ENCODE peak calls at places on chromosomes 16 and 17, in four cellular contexts. C is K562, Z is HCT116, W is HepG2. V is an unnamed sample.

GRCh38 chr17:38730526-38731379 is 612 bp downstream of the CISD3 start:
- DNase-seq in Z (no peak), W (peak), C (no peak), V (no peak)

GRCh38 chr16:16158741-16159374 is 64.4 kb downstream of the ABCC6 start:
- DNase-seq in C (no peak), W (no peak), Z (no peak), V (no peak)

GRCh38 chr17:14057591-14057990 is 11.7 kb upstream of the COX10 start:
- DNase-seq in Z (no peak), W (no peak), C (no peak), V (no peak)

GRCh38 chr17:10114931-10115535 is 83.4 kb downstream of the GAS7 start:
- DNase-seq in Z (no peak), W (no peak), C (no peak), V (no peak)

GRCh38 chr17:2800367-2800766 is 4.1 kb downstream of the RAP1GAP2 start:
- DNase-seq in C (no peak), Z (no peak), W (no peak), V (no peak)

GRCh38 chr16:4415538-4416199 is 727 bp downstream of the CORO7 start:
- DNase-seq in C (peak), W (peak), Z (no peak), V (peak)

GRCh38 chr16:48862087-48862532 is 252.1 kb upstream of the N4BP1 start:
- DNase-seq in W (no peak), Z (peak), C (no peak), V (peak)

GRCh38 chr17:80265205-80266068 is 4.8 kb downstream of the RNF213 start:
- DNase-seq in C (no peak), W (no peak), Z (no peak), V (no peak)

GRCh38 chr17:65230040-65230439 is 92.9 kb downstream of the RGS9 start:
- DNase-seq in W (no peak), C (peak), Z (no peak), V (no peak)

GRCh38 chr16:69039333-69039941 is 66.0 kb upstream of the HAS3 start:
- DNase-seq in C (no peak), Z (no peak), W (peak), V (no peak)

GRCh38 chr16:23959069-23959800 is 123.5 kb downstream of the PRKCB start:
- DNase-seq in C (peak), W (no peak), Z (no peak), V (no peak)

GRCh38 chr17:59388070-59388556 is 56.7 kb downstream of the YPEL2 start:
- DNase-seq in Z (no peak), W (no peak), C (peak), V (no peak)

GRCh38 chr17:32319548-32319905 is 22.4 kb downstream of the C17orf75 start:
- DNase-seq in W (peak), Z (peak), C (peak), V (peak)

GRCh38 chr17:7408341-7408740 is 696 bp downstream of the NLGN2 start:
- DNase-seq in C (no peak), Z (no peak), W (no peak), V (no peak)

GRCh38 chr17:78089557-78090281 is 38.8 kb downstream of the TMC6 start:
- DNase-seq in C (no peak), Z (no peak), W (no peak), V (no peak)

GRCh38 chr16:59854846-59855439 is 1120.8 kb upstream of the GOT2 start:
- DNase-seq in C (no peak), Z (no peak), W (no peak), V (no peak)

GRCh38 chr17:72237223-72237622 is 116.4 kb downstream of the SOX9 start:
- DNase-seq in W (no peak), Z (no peak), C (no peak), V (no peak)

GRCh38 chr17:78258323-78259229 is 27.1 kb downstream of the TMEM235 start:
- DNase-seq in C (peak), W (peak), Z (no peak), V (no peak)

GRCh38 chr17:64502021-64502420 is 4.1 kb downstream of the DDX5 start:
- DNase-seq in Z (no peak), C (no peak), W (no peak), V (no peak)

GRCh38 chr17:57927048-57927723 is 28.0 kb downstream of the CUEDC1 start:
- DNase-seq in W (no peak), Z (no peak), C (no peak), V (no peak)

GRCh38 chr16:79261461-79261860 is 339.1 kb downstream of the MAF start:
- DNase-seq in C (peak), W (peak), Z (no peak), V (peak)

GRCh38 chr17:49730078-49730786 is 22.5 kb upstream of the SLC35B1 start:
- DNase-seq in W (no peak), C (no peak), Z (no peak), V (no peak)

GRCh38 chr17:48551601-48552452 is 6.9 kb upstream of the HOXB2 start:
- DNase-seq in C (no peak), Z (no peak), W (no peak), V (no peak)

GRCh38 chr17:57595426-57595825 is 149.7 kb downstream of the CCDC182 start:
- DNase-seq in W (no peak), Z (no peak), C (no peak), V (no peak)

GRCh38 chr16:26648851-26649250 is 417.9 kb upstream of the C16orf82 start:
- DNase-seq in C (no peak), Z (no peak), W (no peak), V (no peak)

GRCh38 chr17:3959295-3959899 is 4.8 kb downstream of the ATP2A3 start:
- DNase-seq in W (peak), C (peak), Z (no peak), V (no peak)

GRCh38 chr16:58366247-58367031 is 25.8 kb upstream of the GINS3 start:
- DNase-seq in Z (no peak), W (peak), C (no peak), V (no peak)

GRCh38 chr17:8754890-8755289 is 3.5 kb downstream of the SPDYE4 start:
- DNase-seq in Z (no peak), W (no peak), C (no peak), V (no peak)
- TF ChIP-seq FOSL1 in Z (no peak), W (no peak), C (no peak), V (no peak)

GRCh38 chr16:85173981-85174751 is 61.9 kb upstream of the CIBAR2 start:
- DNase-seq in C (no peak), W (peak), Z (peak), V (no peak)
- TF ChIP-seq FOSL1 in C (no peak), W (no peak), Z (no peak), V (no peak)

DNA sequence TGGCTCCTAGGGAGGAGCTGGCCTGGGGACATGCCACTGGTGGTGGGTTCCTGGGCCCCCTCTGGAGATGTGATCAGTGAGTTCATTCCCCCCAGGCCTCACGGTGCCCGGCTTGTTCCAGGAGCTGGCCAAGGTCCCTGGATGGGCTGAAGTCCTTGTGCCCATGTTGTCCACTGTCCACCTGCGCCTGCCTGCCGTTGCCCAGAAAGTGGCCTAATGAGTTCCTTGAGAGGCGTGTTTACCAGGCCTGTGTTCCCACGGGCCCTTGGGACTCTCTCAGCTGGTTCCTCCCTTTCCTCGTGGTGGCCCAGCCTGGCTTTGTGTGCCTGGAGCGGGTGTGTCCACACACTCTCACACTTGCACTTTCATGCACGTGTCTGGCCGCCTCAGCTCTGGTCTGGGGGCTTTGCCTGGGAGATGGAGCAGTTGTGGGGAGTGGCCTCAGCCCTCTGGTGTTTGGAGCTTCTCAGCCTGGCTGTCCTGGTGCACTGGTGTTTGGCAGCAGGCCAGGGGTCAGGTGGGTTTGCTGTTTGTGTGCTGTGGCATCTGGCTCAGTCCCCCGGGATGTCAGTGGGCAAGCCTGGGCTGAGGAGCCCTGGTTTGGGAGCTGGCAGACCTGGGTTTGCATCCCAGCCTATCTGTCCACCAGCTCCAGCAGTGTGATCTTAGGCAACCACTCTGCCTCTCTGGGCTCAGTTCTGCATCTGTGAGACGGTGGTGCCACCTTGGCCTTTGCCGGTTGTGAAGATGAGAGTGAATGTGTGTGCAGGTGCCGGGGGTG is 18.0 kb downstream of the ADCY7 start:
- DNase-seq in C (no peak), Z (no peak), W (peak), V (no peak)
- TF ChIP-seq FOSL1 in C (no peak), Z (no peak), W (no peak), V (no peak)

DNA sequence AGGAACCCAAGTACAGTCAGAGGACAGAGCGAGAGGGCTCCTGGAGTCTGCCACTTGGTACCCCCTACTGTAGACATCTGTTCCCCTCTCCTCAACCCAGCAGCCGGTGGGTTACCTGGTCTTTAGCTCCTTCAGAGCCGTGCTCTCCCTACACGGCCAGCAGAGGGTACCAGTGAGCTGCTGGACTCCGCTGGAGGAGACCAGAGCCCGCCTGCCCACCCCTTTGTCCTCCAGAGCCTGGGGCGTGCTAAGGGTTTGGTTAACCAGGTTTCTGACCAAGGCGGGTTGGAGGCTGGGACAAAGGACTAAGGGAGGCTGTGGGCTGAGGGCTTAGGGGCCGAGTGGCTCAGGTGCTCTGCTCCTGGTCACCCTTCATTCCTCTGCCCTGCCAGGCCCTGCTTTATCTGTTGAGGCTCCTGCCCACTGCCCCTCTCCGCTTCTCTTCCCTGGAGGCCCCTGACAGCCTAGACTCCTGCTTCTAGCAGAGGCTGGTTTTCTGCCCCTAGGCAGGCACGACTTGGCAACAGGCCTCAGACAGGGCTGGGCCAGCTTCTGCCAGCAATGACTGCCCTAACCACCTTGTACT is 2.7 kb upstream of the HSD11B2 start:
- DNase-seq in Z (peak), C (peak), W (peak), V (peak)
- TF ChIP-seq FOSL1 in Z (no peak), C (no peak), W (no peak), V (no peak)

V was measured in H1.